ENCODE peak calls at places on chromosomes 13 and 19, in seven cellular contexts. T, M, Z, O, F, L and X are unnamed samples.

GRCh38 chr19:9958451-9958850 is 22.1 kb upstream of the OLFM2 start:
- DNase-seq in L (peak; percentile 91), T (no peak), Z (no peak), M (no peak), O (no peak), F (no peak), X (no peak)

GRCh38 chr19:21824679-21825078 is 11.3 kb downstream of the ZNF43 start:
- DNase-seq in O (no peak), Z (peak; percentile 4), F (no peak), M (no peak), L (peak; percentile 47), T (no peak), X (no peak)

GRCh38 chr13:95367309-95367843 is 66.1 kb upstream of the ABCC4 start:
- DNase-seq in M (no peak), T (no peak), L (no peak), Z (no peak), O (no peak), F (no peak), X (no peak)

GRCh38 chr13:45989607-45990006 is 62.9 kb downstream of the ZC3H13 start:
- DNase-seq in O (no peak), L (peak; percentile 86), F (no peak), M (no peak), T (no peak), Z (no peak), X (no peak)

GRCh38 chr13:65497265-65497664 is 1732.9 kb downstream of the PCDH9 start:
- DNase-seq in Z (peak; percentile 65), M (no peak), O (no peak), F (no peak), L (peak; percentile 68), T (no peak), X (no peak)

GRCh38 chr13:25561842-25562241 is 190.1 kb downstream of the ATP8A2 start:
- DNase-seq in M (no peak), Z (no peak), F (no peak), L (no peak), T (no peak), O (no peak), X (no peak)

GRCh38 chr13:90416519-90416918 is 931.0 kb upstream of the MIR17HG start:
- DNase-seq in M (no peak), T (no peak), O (no peak), F (no peak), L (peak; percentile 43), Z (no peak), X (no peak)

GRCh38 chr19:16620584-16620983 is 7.4 kb downstream of the MED26 start:
- DNase-seq in F (no peak), M (no peak), Z (no peak), O (no peak), L (no peak), T (no peak), X (no peak)

GRCh38 chr19:12872941-12873890 is 8.0 kb downstream of the DNASE2 start:
- DNase-seq in O (peak; percentile 34), Z (peak; percentile 72), L (peak; percentile 37), M (peak; percentile 66), T (peak; percentile 84), F (peak; percentile 40), X (peak; percentile 55)

GRCh38 chr19:30391554-30392551 is 19.7 kb downstream of the ZNF536 start:
- DNase-seq in L (no peak), O (no peak), M (peak; percentile 31), Z (no peak), F (no peak), T (no peak), X (peak; percentile 51)

GRCh38 chr19:19514215-19514633 is 1.1 kb downstream of the TSSK6 start:
- DNase-seq in T (no peak), F (no peak), O (peak; percentile 90), L (no peak), M (no peak), Z (no peak), X (no peak)

GRCh38 chr13:63041640-63042414 is 1626.2 kb upstream of the PCDH20 start:
- DNase-seq in L (peak; percentile 68), M (no peak), T (no peak), Z (no peak), F (no peak), O (no peak), X (no peak)

GRCh38 chr19:51185868-51186215 is 39.0 kb upstream of the CD33 start:
- DNase-seq in F (no peak), M (no peak), O (no peak), L (no peak), T (no peak), Z (no peak), X (no peak)

GRCh38 chr19:42553292-42554045 is 25.2 kb upstream of the CEACAM1 start:
- DNase-seq in F (no peak), Z (peak; percentile 65), M (no peak), T (no peak), O (peak; percentile 36), L (peak; percentile 67), X (no peak)

GRCh38 chr19:19434483-19435045 is 29.1 kb downstream of the GATAD2A start:
- DNase-seq in L (peak; percentile 39), T (no peak), O (peak; percentile 59), F (no peak), M (no peak), Z (no peak), X (no peak)

GRCh38 chr13:85521586-85521985 is 277.6 kb downstream of the SLITRK6 start:
- DNase-seq in L (no peak), T (no peak), F (no peak), M (no peak), O (no peak), Z (no peak), X (no peak)

GRCh38 chr19:4495471-4495870 is 22.8 kb downstream of the PLIN4 start:
- DNase-seq in M (no peak), T (no peak), L (no peak), F (no peak), O (no peak), Z (no peak), X (no peak)

GRCh38 chr19:6671960-6672359 is 2.0 kb upstream of the TNFSF14 start:
- DNase-seq in T (no peak), M (no peak), O (no peak), L (no peak), F (no peak), Z (no peak), X (no peak)

GRCh38 chr13:107864543-107865460 is 350.5 kb downstream of the LIG4 start:
- DNase-seq in Z (peak; percentile 79), T (no peak), M (no peak), O (no peak), L (peak; percentile 86), F (no peak), X (no peak)

GRCh38 chr19:22607653-22608430 is 26.3 kb upstream of the ZNF492 start:
- DNase-seq in F (no peak), T (no peak), M (no peak), O (no peak), L (no peak), Z (no peak), X (no peak)

GRCh38 chr13:80274643-80275042 is 66.3 kb downstream of the SPRY2 start:
- DNase-seq in F (no peak), M (no peak), T (no peak), L (peak; percentile 2), O (no peak), Z (no peak), X (no peak)

GRCh38 chr13:36680918-36681317 is 7.1 kb downstream of the SERTM1 start:
- DNase-seq in O (no peak), T (no peak), M (no peak), L (no peak), Z (no peak), F (no peak), X (no peak)

GRCh38 chr13:95484052-95484451 is 68.5 kb upstream of the CLDN10 start:
- DNase-seq in F (no peak), T (no peak), M (no peak), L (no peak), O (no peak), Z (no peak), X (no peak)

GRCh38 chr19:40270362-40271089 is 14.6 kb downstream of the AKT2 start:
- DNase-seq in Z (no peak), M (no peak), L (no peak), T (no peak), O (no peak), F (no peak), X (no peak)

GRCh38 chr19:1752009-1752756 is 1.1 kb upstream of the ONECUT3 start:
- DNase-seq in T (no peak), F (no peak), Z (no peak), O (no peak), L (no peak), M (no peak), X (no peak)

GRCh38 chr19:16153582-16154336 is 10.3 kb downstream of the HSH2D start:
- DNase-seq in L (no peak), O (no peak), Z (no peak), F (no peak), T (no peak), M (no peak), X (no peak)

GRCh38 chr19:15198006-15198356 is 2.8 kb downstream of the NOTCH3 start:
- DNase-seq in Z (no peak), T (no peak), L (no peak), M (no peak), F (no peak), O (no peak), X (no peak)

GRCh38 chr19:8615813-8616596 is 5.5 kb upstream of the ADAMTS10 start:
- DNase-seq in T (peak; percentile 57), M (peak; percentile 70), O (peak; percentile 61), Z (peak; percentile 30), L (peak; percentile 55), F (peak; percentile 21), X (peak; percentile 87)

GRCh38 chr13:113837554-113838355 is 26.1 kb downstream of the GAS6 start:
- DNase-seq in O (peak; percentile 97), M (peak; percentile 16), F (no peak), Z (peak; percentile 94), L (peak; percentile 98), T (peak; percentile 66), X (no peak)

GRCh38 chr13:24230428-24231072 is 70.0 kb downstream of the SPATA13 start:
- DNase-seq in Z (no peak), F (no peak), M (no peak), T (no peak), L (no peak), O (no peak), X (no peak)

GRCh38 chr13:26861951-26862350 is 101.4 kb upstream of the GPR12 start:
- DNase-seq in Z (no peak), T (no peak), O (no peak), L (no peak), F (no peak), M (no peak), X (no peak)

GRCh38 chr19:45171211-45171623 is 6.8 kb downstream of the TRAPPC6A start:
- DNase-seq in O (no peak), L (no peak), F (peak; percentile 56), M (no peak), T (no peak), Z (no peak), X (no peak)

GRCh38 chr13:110912651-110913051 is 2.2 kb downstream of the ANKRD10 start:
- DNase-seq in T (no peak), Z (peak; percentile 28), O (no peak), F (no peak), L (peak; percentile 90), M (no peak), X (no peak)

GRCh38 chr13:62879071-62879470 is 1463.4 kb upstream of the PCDH20 start:
- DNase-seq in M (no peak), T (no peak), F (no peak), O (no peak), Z (peak; percentile 2), L (peak; percentile 77), X (no peak)

GRCh38 chr19:39397360-39398296 is 6.5 kb downstream of the MED29 start:
- DNase-seq in M (peak; percentile 84), L (peak; percentile 76), Z (peak; percentile 78), O (peak; percentile 95), F (peak; percentile 81), T (peak; percentile 94), X (no peak)

GRCh38 chr13:47794963-47795362 is 206.1 kb downstream of the SUCLA2 start:
- DNase-seq in O (no peak), Z (peak; percentile 8), L (peak; percentile 2), M (peak; percentile 22), T (no peak), F (no peak), X (no peak)

GRCh38 chr19:7788178-7788932 is 25.3 kb downstream of the CLEC4M start:
- DNase-seq in L (no peak), T (no peak), M (no peak), Z (no peak), O (no peak), F (no peak), X (no peak)